ENCODE peak calls at places on chromosome 12, in seven cellular contexts. M, Y, C, S, P, H and R are unnamed samples.

GRCh38 chr12:123951467-123951866 is 21.2 kb downstream of the CCDC92 start:
- DNase-seq in P (no peak), M (no peak), H (no peak), Y (no peak), C (no peak), S (no peak), R (no peak)

GRCh38 chr12:93777249-93777648 is 100.1 kb downstream of the CRADD start:
- DNase-seq in P (no peak), Y (no peak), S (no peak), C (no peak), H (no peak), M (peak), R (peak)

GRCh38 chr12:93361159-93361919 is 16.4 kb upstream of the NUDT4 start:
- DNase-seq in C (no peak), Y (no peak), S (no peak), M (no peak), H (no peak), P (no peak), R (peak)

GRCh38 chr12:55722948-55723347 is 2.8 kb downstream of the RDH5 start:
- DNase-seq in C (no peak), S (no peak), Y (no peak), M (no peak), H (no peak), P (no peak), R (no peak)

GRCh38 chr12:72288911-72289310 is 16.7 kb downstream of the TRHDE start:
- DNase-seq in Y (no peak), C (no peak), S (no peak), H (no peak), P (no peak), M (no peak), R (no peak)

GRCh38 chr12:59194794-59195193 is 274.5 kb upstream of the LRIG3 start:
- DNase-seq in Y (no peak), P (no peak), S (no peak), C (no peak), M (no peak), H (peak), R (no peak)

GRCh38 chr12:33111850-33112249 is 215.3 kb upstream of the PKP2 start:
- DNase-seq in S (no peak), H (no peak), M (no peak), C (no peak), P (no peak), Y (no peak), R (no peak)

GRCh38 chr12:97575792-97576191 is 113.2 kb downstream of the RMST start:
- DNase-seq in M (no peak), C (no peak), S (no peak), P (no peak), H (no peak), Y (no peak), R (no peak)

GRCh38 chr12:46197876-46198275 is 71.0 kb downstream of the SLC38A1 start:
- DNase-seq in Y (no peak), S (no peak), P (no peak), C (no peak), M (no peak), H (no peak), R (no peak)

GRCh38 chr12:23204933-23205778 is 580.2 kb downstream of the ETNK1 start:
- DNase-seq in S (peak), C (no peak), Y (peak), H (peak), M (peak), P (no peak), R (peak)

GRCh38 chr12:13204428-13204827 is 7.9 kb downstream of the EMP1 start:
- DNase-seq in Y (no peak), C (no peak), H (no peak), P (no peak), M (no peak), S (no peak), R (no peak)

GRCh38 chr12:29517265-29517664 is 19.8 kb upstream of the OVCH1 start:
- DNase-seq in H (peak), P (no peak), M (no peak), S (no peak), Y (peak), C (no peak), R (peak)

GRCh38 chr12:15629108-15629507 is 160.1 kb downstream of the EPS8 start:
- DNase-seq in S (no peak), P (peak), M (peak), H (peak), C (peak), Y (peak), R (peak)

GRCh38 chr12:53378222-53378621 is 1.8 kb upstream of the SP1 start:
- DNase-seq in H (no peak), M (no peak), Y (no peak), S (no peak), C (no peak), P (no peak), R (no peak)

GRCh38 chr12:76037130-76038105 is 5.8 kb upstream of the PHLDA1 start:
- DNase-seq in M (peak), H (peak), C (peak), Y (peak), S (no peak), P (no peak), R (peak)

GRCh38 chr12:70534466-70534865 is 102.8 kb downstream of the PTPRB start:
- DNase-seq in P (no peak), H (peak), Y (no peak), M (no peak), C (no peak), S (no peak), R (no peak)

DNA sequence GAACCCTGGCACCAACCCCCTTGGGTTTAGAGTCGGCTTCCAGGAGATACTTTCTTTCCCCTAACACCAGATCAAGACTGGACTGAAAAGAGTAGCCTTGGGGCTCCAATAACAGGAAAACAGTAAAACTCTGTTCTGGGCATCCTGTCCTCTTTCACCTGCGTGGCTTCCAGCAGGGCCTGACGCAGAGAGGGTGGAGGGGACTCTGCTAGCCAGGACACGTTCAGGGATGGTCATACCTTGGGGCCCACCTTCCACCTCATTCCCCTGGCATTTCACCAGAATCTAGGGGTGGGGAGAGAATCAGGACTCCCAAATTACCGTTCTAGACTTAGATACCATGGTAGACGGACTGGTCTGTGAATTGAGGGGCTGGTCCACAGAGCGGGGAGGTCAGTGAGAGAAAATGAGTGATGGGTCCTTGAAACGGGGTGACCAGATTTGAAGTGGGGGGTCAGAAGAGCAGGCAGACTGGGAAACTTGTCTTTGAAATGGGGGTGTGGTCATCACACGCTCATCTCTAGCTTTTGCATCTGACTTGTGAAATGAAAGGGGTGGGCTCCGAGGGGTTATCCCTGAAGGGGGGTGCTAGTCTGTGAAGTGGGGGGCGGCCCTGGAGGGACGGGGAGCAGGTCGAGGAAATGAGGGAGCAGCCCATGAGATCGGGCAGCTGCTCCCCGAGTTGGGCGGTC is 873 bp downstream of the PXN start:
- DNase-seq in Y (no peak), H (no peak), P (no peak), S (no peak), M (no peak), C (peak), R (peak)
- TF ChIP-seq POLR2A in Y (no peak), H (no peak), P (no peak), S (no peak), M (no peak), C (no peak), R (no peak)

GRCh38 chr12:52032797-52033505 is 18.3 kb upstream of the NR4A1 start:
- DNase-seq in S (peak), Y (peak), M (peak), H (peak), C (peak), P (peak), R (peak)
- TF ChIP-seq POLR2A in S (no peak), Y (peak), M (peak), H (no peak), C (peak), P (no peak), R (peak)

DNA sequence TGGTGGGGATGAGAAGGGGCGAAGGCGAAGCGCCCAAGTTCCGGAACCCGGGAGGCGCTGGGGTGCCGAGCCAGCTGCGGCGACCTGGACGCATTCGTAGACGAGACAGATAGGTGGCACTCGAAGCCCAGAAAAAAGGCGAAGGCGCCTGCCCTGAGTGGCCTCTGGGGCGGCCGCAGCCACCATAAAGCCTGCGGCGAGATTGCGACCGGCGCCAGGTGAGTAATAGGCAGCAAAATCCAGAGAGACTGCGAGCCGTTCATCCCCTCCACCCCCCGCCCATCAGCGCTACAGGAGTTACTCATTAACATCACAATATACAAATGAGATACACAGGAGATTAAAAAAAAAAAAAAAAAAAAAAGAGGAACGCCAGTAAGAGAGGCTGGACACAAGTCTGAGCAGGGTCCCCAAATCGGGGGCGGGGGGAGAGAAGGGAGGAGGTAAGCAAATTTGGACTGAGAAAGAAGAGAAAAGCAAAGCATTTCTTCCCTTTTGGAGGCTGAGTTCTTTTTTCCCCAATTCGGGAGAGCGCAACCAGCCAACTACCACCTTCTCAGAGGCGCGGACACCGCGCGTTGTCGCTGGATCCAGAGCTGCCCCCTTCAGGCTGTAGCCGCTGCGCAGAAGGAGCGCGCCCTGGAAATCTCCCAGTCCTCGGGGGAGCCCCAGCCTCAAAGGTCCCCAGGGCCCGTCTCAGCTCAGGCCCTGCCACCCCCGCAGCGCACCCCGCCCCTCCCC is 15.7 kb downstream of the TBX3 start:
- DNase-seq in P (peak), M (peak), H (peak), C (peak), Y (peak), S (peak), R (peak)
- TF ChIP-seq POLR2A in P (no peak), M (no peak), H (no peak), C (no peak), Y (peak), S (no peak), R (no peak)

GRCh38 chr12:7933255-7933726 is 2.7 kb downstream of the SLC2A3 start:
- DNase-seq in P (peak), C (peak), Y (peak), H (peak), M (peak), S (peak), R (peak)
- TF ChIP-seq POLR2A in P (no peak), C (peak), Y (peak), H (no peak), M (peak), S (no peak), R (peak)

DNA sequence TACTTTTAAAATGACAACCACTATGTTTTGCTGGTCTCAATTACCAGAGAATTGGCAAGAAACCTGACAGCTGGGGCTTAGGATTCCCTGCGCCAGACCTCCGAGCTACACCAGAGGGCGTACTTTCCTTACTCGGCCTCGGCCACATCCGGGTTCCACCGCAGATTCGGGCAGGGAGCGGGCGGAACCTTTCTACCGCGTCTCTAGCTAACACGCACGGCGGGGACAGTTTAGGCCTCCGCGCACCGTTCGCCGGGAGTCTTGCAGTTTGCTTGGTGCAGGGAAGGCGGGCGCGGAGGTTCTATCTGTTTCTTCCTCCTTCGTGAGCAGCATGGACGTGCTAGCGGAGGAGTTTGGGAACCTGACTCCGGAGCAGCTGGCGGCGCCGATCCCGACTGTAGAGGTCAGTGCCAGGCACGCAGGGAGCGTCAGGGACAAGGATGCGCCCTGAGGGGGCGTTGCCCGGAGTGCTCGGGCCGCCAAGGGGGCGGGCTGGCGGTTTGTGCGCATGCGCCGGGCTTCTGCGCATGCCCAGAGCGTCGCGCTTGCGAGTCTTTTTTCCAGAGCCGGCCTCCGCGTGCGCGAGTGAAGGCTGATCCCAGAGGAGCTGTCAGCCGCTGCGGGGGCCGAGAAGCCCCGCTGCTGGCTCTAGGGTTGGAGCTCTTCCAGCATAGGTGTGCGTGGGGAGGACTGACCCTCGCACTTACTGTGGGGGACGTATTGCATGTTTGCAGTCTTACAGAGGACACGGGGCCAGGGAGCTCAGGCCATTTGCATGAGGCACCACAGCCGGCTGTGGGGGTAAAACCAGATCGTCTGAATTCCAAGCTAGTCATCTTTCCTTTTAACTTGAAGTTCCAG is at the start of gene POLR3B:
- DNase-seq in M (peak), Y (peak), S (peak), P (peak), H (peak), C (peak), R (peak)
- TF ChIP-seq POLR2A in M (peak), Y (peak), S (peak), P (no peak), H (peak), C (peak), R (peak)

DNA sequence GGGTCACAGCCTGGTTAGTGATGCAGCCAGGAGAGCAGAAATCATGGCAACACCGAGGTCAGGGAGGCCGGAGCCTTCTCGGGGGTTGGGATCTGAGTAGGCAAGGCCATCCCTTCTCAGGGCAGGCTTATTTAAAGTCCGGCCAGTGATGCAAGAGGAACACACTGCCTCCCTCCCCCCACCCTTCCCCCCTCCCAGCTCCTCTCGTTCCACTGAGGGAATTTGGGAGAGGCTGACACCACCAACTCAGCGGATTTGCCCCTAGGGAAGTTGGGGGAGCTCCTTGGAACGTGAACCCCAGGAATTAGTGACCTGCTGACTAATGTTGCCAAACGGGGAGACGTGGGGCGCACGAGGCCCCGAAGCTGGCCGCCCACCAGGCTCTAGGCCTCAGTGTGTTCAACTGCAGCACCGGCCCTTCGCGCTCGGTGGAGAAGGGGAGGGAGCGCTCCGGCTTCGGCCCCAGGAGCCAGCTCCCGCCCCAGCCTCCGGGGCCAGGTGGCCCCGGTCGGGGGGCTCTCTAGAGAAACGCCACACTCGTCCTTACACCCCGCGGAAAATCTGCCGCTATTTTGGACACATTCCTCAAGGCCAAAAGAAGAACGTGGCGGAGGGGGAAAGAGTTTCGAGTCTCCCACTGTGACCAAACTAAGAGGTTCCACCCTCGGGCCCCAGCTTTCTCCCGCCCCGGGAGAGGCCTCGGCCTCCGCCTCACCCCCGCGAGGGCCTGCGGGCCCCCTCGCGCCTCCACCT is 1.6 kb downstream of the CTDSP2 start:
- DNase-seq in M (peak), C (peak), H (peak), P (peak), S (peak), Y (peak), R (peak)
- TF ChIP-seq POLR2A in M (no peak), C (peak), H (no peak), P (no peak), S (peak), Y (peak), R (peak)

GRCh38 chr12:64824500-64825142 is at the start of gene TBC1D30:
- DNase-seq in H (peak), P (no peak), S (peak), C (no peak), M (no peak), Y (no peak), R (peak)
- TF ChIP-seq POLR2A in H (no peak), P (no peak), S (no peak), C (no peak), M (no peak), Y (no peak), R (no peak)